ENCODE peak calls at places on chromosomes 7 and 10, in eight cellular contexts. W, I, D, X, B, L, A and G are unnamed samples.

GRCh38 chr10:92750788-92751533 is 61.2 kb downstream of the HHEX start:
- DNase-seq in W (no peak), I (no peak), D (no peak), X (no peak), B (no peak), L (no peak), A (no peak), G (no peak)

GRCh38 chr10:74755273-74755672 is 71.1 kb upstream of the KAT6B start:
- DNase-seq in W (no peak), I (no peak), D (no peak), X (no peak), B (peak), L (no peak), A (no peak), G (no peak)

GRCh38 chr7:51027256-51028127 is 244.8 kb upstream of the GRB10 start:
- DNase-seq in W (no peak), I (no peak), D (no peak), X (no peak), B (no peak), L (no peak), A (no peak), G (no peak)

GRCh38 chr7:552711-553636 is 33.3 kb upstream of the PDGFA start:
- DNase-seq in W (no peak), I (no peak), D (no peak), X (peak), B (no peak), L (no peak), A (no peak), G (no peak)

GRCh38 chr7:1459930-1460756 is 873 bp upstream of the MICALL2 start:
- DNase-seq in W (peak), I (peak), D (no peak), X (no peak), B (peak), L (no peak), A (no peak), G (no peak)

GRCh38 chr7:133556553-133556952 is 303.7 kb downstream of the EXOC4 start:
- DNase-seq in W (no peak), I (no peak), D (no peak), X (no peak), B (no peak), L (no peak), A (no peak), G (no peak)

GRCh38 chr7:22671177-22671879 is 55.7 kb upstream of the IL6 start:
- DNase-seq in W (no peak), I (no peak), D (no peak), X (no peak), B (no peak), L (no peak), A (no peak), G (no peak)

GRCh38 chr7:91228927-91229326 is 35.3 kb upstream of the FZD1 start:
- DNase-seq in W (no peak), I (no peak), D (peak), X (no peak), B (no peak), L (no peak), A (no peak), G (no peak)

GRCh38 chr7:33677556-33677955 is 227.8 kb upstream of the BMPER start:
- DNase-seq in W (no peak), I (no peak), D (no peak), X (no peak), B (no peak), L (no peak), A (no peak), G (no peak)